ENCODE peak calls at places on chromosome 20, in eight cellular contexts. S is amniotic epithelial cell; D is kidney tubule cell; U is CD8-positive, alpha-beta memory T cell; Z is fibroblast of mammary gland; V is stimulated activated CD4-positive, alpha-beta T cell treated with anti-CD3 and anti-CD28 coated beads, Interleukin-2, amount 100 ng/mL, for 48 hours; L is BJ; M is LoVo. E is an unnamed sample.

GRCh38 chr20:24465168-24465567 is 4.3 kb upstream of the SYNDIG1 start:
- DNase-seq in S (no peak), Z (no peak), D (no peak), L (no peak), M (no peak), U (no peak), V (no peak), E (no peak)

GRCh38 chr20:32762754-32763201 is 593 bp downstream of the DNMT3B start:
- DNase-seq in D (no peak), U (no peak), M (no peak), S (no peak), Z (no peak), V (no peak), L (no peak), E (peak)

GRCh38 chr20:8940311-8940710 is 128.6 kb upstream of the PLCB4 start:
- DNase-seq in D (peak), V (no peak), M (no peak), S (no peak), L (no peak), Z (no peak), U (no peak), E (no peak)

GRCh38 chr20:46940616-46941015 is 46.0 kb downstream of the EYA2 start:
- DNase-seq in V (no peak), L (no peak), U (no peak), M (no peak), S (no peak), Z (no peak), D (no peak), E (no peak)

GRCh38 chr20:45407783-45408645 is at the start of gene DBNDD2:
- DNase-seq in D (no peak), U (no peak), Z (no peak), V (no peak), L (no peak), S (no peak), M (no peak), E (no peak)

GRCh38 chr20:34364013-34364382 is 925 bp downstream of the ITCH start:
- DNase-seq in M (no peak), V (no peak), L (no peak), D (peak), U (no peak), S (peak), Z (peak), E (no peak)

GRCh38 chr20:51354769-51355319 is 187.7 kb downstream of the NFATC2 start:
- DNase-seq in Z (peak), D (peak), S (no peak), L (no peak), M (no peak), U (no peak), V (no peak), E (peak)

GRCh38 chr20:330233-331149 is 5.1 kb downstream of the SOX12 start:
- DNase-seq in L (no peak), D (peak), V (peak), M (peak), U (peak), S (peak), Z (peak), E (peak)

GRCh38 chr20:14355791-14356190 is 18.4 kb upstream of the FLRT3 start:
- DNase-seq in Z (no peak), V (no peak), D (no peak), U (no peak), L (no peak), S (no peak), M (no peak), E (no peak)

GRCh38 chr20:42697962-42698361 is 491.7 kb downstream of the PTPRT start:
- DNase-seq in Z (no peak), D (no peak), M (no peak), V (no peak), S (no peak), L (no peak), U (no peak), E (no peak)

GRCh38 chr20:58133020-58133419 is 95.4 kb downstream of the ANKRD60 start:
- DNase-seq in U (no peak), D (no peak), Z (no peak), M (peak), L (no peak), S (no peak), V (no peak), E (no peak)

GRCh38 chr20:25204550-25205276 is 9.2 kb downstream of the ENTPD6 start:
- DNase-seq in S (no peak), U (no peak), L (no peak), M (no peak), V (no peak), Z (no peak), D (no peak), E (no peak)

GRCh38 chr20:32965581-32966373 is 38.5 kb downstream of the SUN5 start:
- DNase-seq in V (no peak), S (no peak), M (no peak), Z (no peak), L (no peak), D (no peak), U (no peak), E (no peak)

E was measured in NK-92 treated with Interleukin-12 subunit alpha and Interleukin-12 subunit beta, amount 100 ng/mL, for 24 hours.